ENCODE peak calls at places on chromosomes 2 and 18, in four cellular contexts. One of them, this sample, is unnamed.

GRCh38 chr2:241788572-241788971 is 11.9 kb downstream of the GAL3ST2 start:
- DNase-seq in prostate gland: no peak
- DNase-seq in stomach: no peak
- DNase-seq in heart right ventricle: no peak
- DNase-seq in this sample: no peak

GRCh38 chr2:22998368-22998767 is 386.6 kb upstream of the KLHL29 start:
- DNase-seq in prostate gland: no peak
- DNase-seq in stomach: no peak
- DNase-seq in heart right ventricle: no peak
- DNase-seq in this sample: no peak

GRCh38 chr2:29463181-29463900 is 348.1 kb downstream of the CLIP4 start:
- DNase-seq in prostate gland: no peak
- DNase-seq in stomach: no peak
- DNase-seq in heart right ventricle: no peak
- DNase-seq in this sample: no peak

GRCh38 chr2:46118656-46119338 is 178.4 kb upstream of the EPAS1 start:
- DNase-seq in prostate gland: no peak
- DNase-seq in stomach: no peak
- DNase-seq in heart right ventricle: no peak
- DNase-seq in this sample: no peak

GRCh38 chr2:179340678-179341077 is 76.0 kb upstream of the SESTD1 start:
- DNase-seq in prostate gland: no peak
- DNase-seq in stomach: no peak
- DNase-seq in heart right ventricle: no peak
- DNase-seq in this sample: peak; percentile 5

GRCh38 chr2:79219383-79219988 is 59.9 kb upstream of the REG3A start:
- DNase-seq in prostate gland: peak; percentile 7
- DNase-seq in stomach: peak; percentile 51
- DNase-seq in heart right ventricle: no peak
- DNase-seq in this sample: no peak

GRCh38 chr2:23594079-23594494 is 209.1 kb downstream of the KLHL29 start:
- DNase-seq in prostate gland: peak; percentile 32
- DNase-seq in stomach: no peak
- DNase-seq in heart right ventricle: no peak
- DNase-seq in this sample: peak; percentile 95

GRCh38 chr2:235106874-235107639 is 155.2 kb downstream of the SH3BP4 start:
- DNase-seq in prostate gland: peak; percentile 64
- DNase-seq in stomach: peak; percentile 69
- DNase-seq in heart right ventricle: peak; percentile 51
- DNase-seq in this sample: peak; percentile 53

GRCh38 chr2:69034845-69035244 is 21.9 kb downstream of the ANTXR1 start:
- DNase-seq in prostate gland: no peak
- DNase-seq in stomach: no peak
- DNase-seq in heart right ventricle: no peak
- DNase-seq in this sample: no peak

GRCh38 chr2:62195421-62196277 is at the start of gene B3GNT2:
- DNase-seq in prostate gland: peak; percentile 80
- DNase-seq in stomach: peak; percentile 86
- DNase-seq in heart right ventricle: peak; percentile 90
- DNase-seq in this sample: no peak

GRCh38 chr18:36066731-36067117 is 635 bp downstream of the RPRD1A start:
- DNase-seq in prostate gland: no peak
- DNase-seq in stomach: no peak
- DNase-seq in heart right ventricle: no peak
- DNase-seq in this sample: no peak

This sample was measured in NCI-H2081 treated with DMSO at 0.1 percent for 48 hours.